ENCODE peak calls at places on chromosomes 1 and 21, in seven cellular contexts. U, Z, Y, J, G, S and T are unnamed samples. For H3K4me1, the result is how much of the 10 kb centered on the place peaks cover.

GRCh38 chr1:201137579-201138310 is 10.8 kb upstream of the ASCL5 start:
- DNase-seq in S (no peak), U (no peak), J (peak), G (peak), Z (peak), Y (peak), T (peak)

GRCh38 chr1:94322696-94323095 is 85.3 kb upstream of the ARHGAP29 start:
- DNase-seq in G (peak), Z (no peak), S (peak), Y (peak), U (no peak), J (no peak), T (no peak)

GRCh38 chr1:189606795-189607476 is 870.7 kb downstream of the BRINP3 start:
- DNase-seq in U (no peak), Z (no peak), Y (peak), S (peak), J (no peak), G (peak), T (no peak)

GRCh38 chr1:42165511-42166210 is 1.1 kb upstream of the GUCA2A start:
- DNase-seq in U (no peak), G (peak), S (peak), Z (no peak), J (peak), Y (peak), T (peak)

GRCh38 chr1:167482184-167482583 is 36.1 kb downstream of the CD247 start:
- DNase-seq in G (no peak), U (no peak), S (no peak), Z (no peak), J (no peak), Y (no peak), T (no peak)

GRCh38 chr1:90718411-90719320 is 1.6 kb upstream of the BARHL2 start:
- DNase-seq in S (no peak), U (no peak), Y (no peak), G (no peak), Z (no peak), J (no peak), T (no peak)

GRCh38 chr1:44418022-44418673 is 13.1 kb downstream of the RNF220 start:
- DNase-seq in J (no peak), Y (no peak), G (no peak), Z (no peak), U (no peak), S (no peak), T (no peak)

GRCh38 chr1:96236156-96236739 is 485.3 kb upstream of the PTBP2 start:
- DNase-seq in Z (no peak), U (no peak), J (no peak), G (peak), Y (peak), S (no peak), T (no peak)

GRCh38 chr1:66450043-66450514 is 83.9 kb upstream of the SGIP1 start:
- DNase-seq in Z (no peak), Y (no peak), J (no peak), G (no peak), S (no peak), U (no peak), T (peak)

GRCh38 chr1:8947127-8947691 is 1.5 kb downstream of the CA6 start:
- DNase-seq in G (no peak), J (no peak), Z (no peak), S (no peak), U (no peak), Y (no peak), T (no peak)

GRCh38 chr1:1461721-1462317 is 9.7 kb upstream of the ATAD3B start:
- DNase-seq in Z (no peak), G (no peak), U (no peak), J (no peak), S (no peak), Y (no peak), T (no peak)

GRCh38 chr1:5906116-5906515 is 86.1 kb downstream of the NPHP4 start:
- DNase-seq in U (no peak), Z (no peak), G (no peak), J (no peak), Y (no peak), S (no peak), T (no peak)

GRCh38 chr1:43868741-43869067 is 64.9 kb upstream of the ARTN start:
- DNase-seq in Z (no peak), G (peak), U (no peak), J (no peak), Y (no peak), S (no peak), T (peak)

GRCh38 chr1:167430134-167430848 is 88.0 kb downstream of the CD247 start:
- DNase-seq in G (no peak), J (no peak), Y (no peak), S (no peak), Z (no peak), U (no peak), T (no peak)

GRCh38 chr1:206859082-206859491 is 6.3 kb upstream of the IL20 start:
- DNase-seq in J (no peak), Y (no peak), G (peak), Z (no peak), U (no peak), S (peak), T (no peak)

GRCh38 chr1:26158271-26159112 is at the start of gene FAM110D:
- DNase-seq in J (peak), G (no peak), S (no peak), Z (no peak), Y (no peak), U (no peak), T (no peak)

DNA sequence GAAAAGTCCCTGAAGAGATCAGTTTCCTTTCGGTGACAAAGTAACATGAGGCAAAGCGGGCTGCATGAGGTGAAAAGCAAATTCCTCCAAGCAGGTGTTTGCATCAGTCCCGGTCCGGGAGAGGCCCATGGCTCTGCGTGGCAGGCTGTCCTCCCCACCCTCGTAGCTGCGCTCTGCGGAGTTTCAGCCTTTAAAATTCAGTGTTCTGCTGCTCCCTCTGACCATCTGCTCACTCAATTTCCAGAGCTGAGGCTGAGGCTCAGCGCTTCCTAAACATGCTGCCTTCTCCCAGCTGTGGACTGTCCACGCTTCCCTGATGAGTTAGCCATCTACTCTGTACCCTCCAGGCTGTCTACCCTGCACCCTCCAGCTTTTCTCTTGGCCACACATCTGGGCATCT is 87.7 kb downstream of the KCNJ6 start:
- DNase-seq in J (no peak), Z (no peak), U (no peak), G (no peak), S (no peak), Y (no peak), T (no peak)
- H3K4me1 ChIP-seq in J (under half), Z (under half), U (under half), G (under half), S (under half), Y (under half), T (under half)

GRCh38 chr1:20189664-20190063 is 3.3 kb upstream of the PLA2G2C start:
- DNase-seq in Z (no peak), Y (no peak), S (no peak), U (no peak), J (no peak), G (no peak), T (no peak)
- H3K4me1 ChIP-seq in Z (under half), Y (under half), S (under half), U (under half), J (under half), G (under half), T (under half)

GRCh38 chr1:226942392-226942791 is 2.3 kb downstream of the COQ8A start:
- DNase-seq in Z (no peak), G (no peak), J (no peak), S (no peak), Y (no peak), U (no peak), T (no peak)

GRCh38 chr1:226945106-226945857 is 5.2 kb downstream of the COQ8A start:
- DNase-seq in U (no peak), S (no peak), Y (no peak), G (no peak), J (no peak), Z (peak), T (no peak)

GRCh38 chr1:226943156-226943555 is 3.1 kb downstream of the COQ8A start:
- DNase-seq in U (no peak), J (no peak), Z (no peak), G (no peak), Y (no peak), S (no peak), T (no peak)

GRCh38 chr1:226945858-226946245 is 5.8 kb downstream of the COQ8A start:
- DNase-seq in G (no peak), S (no peak), J (no peak), Z (no peak), U (no peak), Y (no peak), T (no peak)

GRCh38 chr1:226943927-226944326 is 3.8 kb downstream of the COQ8A start:
- DNase-seq in Z (no peak), U (no peak), J (no peak), G (no peak), Y (no peak), S (no peak), T (no peak)
- H3K4me1 ChIP-seq in Z (under half), U (under half), J (half or more), G (under half), Y (under half), S (under half), T (under half)

GRCh38 chr1:37802439-37802838 is 5.2 kb upstream of the C1orf122 start:
- DNase-seq in Y (no peak), U (no peak), S (no peak), J (no peak), Z (no peak), G (no peak), T (no peak)
- H3K4me1 ChIP-seq in Y (under half), U (under half), S (under half), J (under half), Z (under half), G (under half), T (under half)

GRCh38 chr1:154433161-154433681 is 28.1 kb downstream of the IL6R start:
- DNase-seq in S (peak), J (no peak), G (no peak), Z (peak), U (no peak), Y (peak), T (no peak)

GRCh38 chr1:154430903-154431302 is 25.8 kb downstream of the IL6R start:
- DNase-seq in S (no peak), J (no peak), Z (no peak), Y (peak), G (peak), U (no peak), T (no peak)

GRCh38 chr1:154429118-154429517 is 24.0 kb downstream of the IL6R start:
- DNase-seq in S (no peak), J (peak), Y (no peak), G (no peak), Z (no peak), U (no peak), T (no peak)

GRCh38 chr1:154429841-154430611 is 24.9 kb downstream of the IL6R start:
- DNase-seq in U (no peak), G (no peak), S (no peak), Z (no peak), J (no peak), Y (no peak), T (no peak)

GRCh38 chr1:154431586-154432373 is 26.6 kb downstream of the IL6R start:
- DNase-seq in Y (peak), S (peak), Z (peak), J (no peak), G (peak), U (no peak), T (no peak)
- H3K4me1 ChIP-seq in Y (under half), S (under half), Z (half or more), J (under half), G (under half), U (under half), T (half or more)